ENCODE peak calls at places on chromosome 12, in nine cellular contexts. One of them, this sample, is unnamed.

GRCh38 chr12:75337905-75338304 is 3.4 kb downstream of the GLIPR1L1 start:
- DNase-seq in cardiac muscle cell: no peak
- DNase-seq in NB4: no peak
- DNase-seq in mesothelial cell of epicardium: no peak
- DNase-seq in thoracic aorta: no peak
- DNase-seq in HFFc6: no peak
- DNase-seq in endothelial cell: no peak
- DNase-seq in endodermal cell: no peak
- DNase-seq in nephron progenitor cell: no peak
- DNase-seq in this sample: no peak

GRCh38 chr12:76024942-76025600 is 6.5 kb downstream of the PHLDA1 start:
- DNase-seq in cardiac muscle cell: peak; percentile 81
- DNase-seq in NB4: peak; percentile 90
- DNase-seq in mesothelial cell of epicardium: no peak
- DNase-seq in thoracic aorta: no peak
- DNase-seq in HFFc6: peak; percentile 74
- DNase-seq in endothelial cell: no peak
- DNase-seq in endodermal cell: no peak
- DNase-seq in nephron progenitor cell: no peak
- DNase-seq in this sample: no peak

GRCh38 chr12:11460343-11461023 is 65.1 kb upstream of the PRB2 start:
- DNase-seq in cardiac muscle cell: no peak
- DNase-seq in NB4: no peak
- DNase-seq in mesothelial cell of epicardium: no peak
- DNase-seq in thoracic aorta: no peak
- DNase-seq in HFFc6: no peak
- DNase-seq in endothelial cell: no peak
- DNase-seq in endodermal cell: peak; percentile 52
- DNase-seq in nephron progenitor cell: no peak
- DNase-seq in this sample: no peak

GRCh38 chr12:92561543-92561899 is 141.3 kb upstream of the PLEKHG7 start:
- DNase-seq in cardiac muscle cell: peak; percentile 96
- DNase-seq in NB4: no peak
- DNase-seq in mesothelial cell of epicardium: no peak
- DNase-seq in thoracic aorta: peak; percentile 16
- DNase-seq in HFFc6: peak; percentile 69
- DNase-seq in endothelial cell: no peak
- DNase-seq in endodermal cell: no peak
- DNase-seq in nephron progenitor cell: no peak
- DNase-seq in this sample: no peak

GRCh38 chr12:122867701-122868461 is 28.0 kb downstream of the VPS37B start:
- DNase-seq in cardiac muscle cell: no peak
- DNase-seq in NB4: peak; percentile 54
- DNase-seq in mesothelial cell of epicardium: no peak
- DNase-seq in thoracic aorta: no peak
- DNase-seq in HFFc6: no peak
- DNase-seq in endothelial cell: peak; percentile 43
- DNase-seq in endodermal cell: peak; percentile 94
- DNase-seq in nephron progenitor cell: no peak
- DNase-seq in this sample: no peak

GRCh38 chr12:120720234-120720968 is 5.2 kb upstream of the ACADS start:
- DNase-seq in cardiac muscle cell: peak; percentile 88
- DNase-seq in NB4: peak; percentile 64
- DNase-seq in mesothelial cell of epicardium: no peak
- DNase-seq in thoracic aorta: no peak
- DNase-seq in HFFc6: peak; percentile 67
- DNase-seq in endothelial cell: no peak
- DNase-seq in endodermal cell: no peak
- DNase-seq in nephron progenitor cell: no peak
- DNase-seq in this sample: no peak

GRCh38 chr12:113781415-113782198 is 184.5 kb downstream of the RBM19 start:
- DNase-seq in cardiac muscle cell: peak; percentile 66
- DNase-seq in NB4: peak; percentile 63
- DNase-seq in mesothelial cell of epicardium: no peak
- DNase-seq in thoracic aorta: no peak
- DNase-seq in HFFc6: peak; percentile 63
- DNase-seq in endothelial cell: no peak
- DNase-seq in endodermal cell: no peak
- DNase-seq in nephron progenitor cell: no peak
- DNase-seq in this sample: no peak

GRCh38 chr12:107223816-107224215 is 130.5 kb upstream of the CRY1 start:
- DNase-seq in cardiac muscle cell: no peak
- DNase-seq in NB4: no peak
- DNase-seq in mesothelial cell of epicardium: no peak
- DNase-seq in thoracic aorta: no peak
- DNase-seq in HFFc6: no peak
- DNase-seq in endothelial cell: no peak
- DNase-seq in endodermal cell: no peak
- DNase-seq in nephron progenitor cell: no peak
- DNase-seq in this sample: no peak

GRCh38 chr12:24778486-24779304 is 170.2 kb downstream of the BCAT1 start:
- DNase-seq in cardiac muscle cell: peak; percentile 75
- DNase-seq in NB4: peak; percentile 69
- DNase-seq in mesothelial cell of epicardium: no peak
- DNase-seq in thoracic aorta: no peak
- DNase-seq in HFFc6: peak; percentile 17
- DNase-seq in endothelial cell: peak; percentile 6
- DNase-seq in endodermal cell: no peak
- DNase-seq in nephron progenitor cell: no peak
- DNase-seq in this sample: no peak
- TF ChIP-seq CTCF in cardiac muscle cell: peak; percentile 46
- TF ChIP-seq CTCF in NB4: peak; percentile 26
- TF ChIP-seq CTCF in mesothelial cell of epicardium: peak; percentile 57
- TF ChIP-seq CTCF in thoracic aorta: no peak
- TF ChIP-seq CTCF in HFFc6: peak; percentile 77
- TF ChIP-seq CTCF in endothelial cell: peak; percentile 44
- TF ChIP-seq CTCF in endodermal cell: peak; percentile 96
- TF ChIP-seq CTCF in nephron progenitor cell: peak; percentile 60
- TF ChIP-seq CTCF in this sample: no peak

DNA sequence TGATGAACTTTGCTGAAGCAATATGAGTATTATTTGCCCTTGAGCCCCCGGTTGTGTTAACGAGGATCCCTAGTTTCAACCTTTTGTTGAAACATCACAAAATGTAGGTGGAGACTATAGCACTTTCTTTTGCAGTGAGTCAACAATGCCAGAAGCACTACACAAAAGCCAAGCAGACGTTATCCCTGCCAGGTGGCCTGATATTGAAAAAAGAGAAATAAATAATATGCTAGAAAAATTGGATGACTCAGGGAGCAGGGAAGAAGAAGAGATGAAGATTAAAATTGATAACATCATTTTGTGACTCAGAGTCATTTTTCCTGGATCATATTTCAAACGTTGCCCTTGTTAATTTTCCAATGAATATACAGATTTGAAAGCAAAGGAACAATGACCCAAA is 58.2 kb downstream of the RERG start:
- DNase-seq in cardiac muscle cell: no peak
- DNase-seq in NB4: no peak
- DNase-seq in mesothelial cell of epicardium: no peak
- DNase-seq in thoracic aorta: no peak
- DNase-seq in HFFc6: no peak
- DNase-seq in endothelial cell: no peak
- DNase-seq in endodermal cell: no peak
- DNase-seq in nephron progenitor cell: no peak
- DNase-seq in this sample: no peak
- TF ChIP-seq CTCF in cardiac muscle cell: no peak
- TF ChIP-seq CTCF in NB4: no peak
- TF ChIP-seq CTCF in mesothelial cell of epicardium: no peak
- TF ChIP-seq CTCF in thoracic aorta: no peak
- TF ChIP-seq CTCF in HFFc6: no peak
- TF ChIP-seq CTCF in endothelial cell: no peak
- TF ChIP-seq CTCF in endodermal cell: no peak
- TF ChIP-seq CTCF in nephron progenitor cell: no peak
- TF ChIP-seq CTCF in this sample: no peak

DNA sequence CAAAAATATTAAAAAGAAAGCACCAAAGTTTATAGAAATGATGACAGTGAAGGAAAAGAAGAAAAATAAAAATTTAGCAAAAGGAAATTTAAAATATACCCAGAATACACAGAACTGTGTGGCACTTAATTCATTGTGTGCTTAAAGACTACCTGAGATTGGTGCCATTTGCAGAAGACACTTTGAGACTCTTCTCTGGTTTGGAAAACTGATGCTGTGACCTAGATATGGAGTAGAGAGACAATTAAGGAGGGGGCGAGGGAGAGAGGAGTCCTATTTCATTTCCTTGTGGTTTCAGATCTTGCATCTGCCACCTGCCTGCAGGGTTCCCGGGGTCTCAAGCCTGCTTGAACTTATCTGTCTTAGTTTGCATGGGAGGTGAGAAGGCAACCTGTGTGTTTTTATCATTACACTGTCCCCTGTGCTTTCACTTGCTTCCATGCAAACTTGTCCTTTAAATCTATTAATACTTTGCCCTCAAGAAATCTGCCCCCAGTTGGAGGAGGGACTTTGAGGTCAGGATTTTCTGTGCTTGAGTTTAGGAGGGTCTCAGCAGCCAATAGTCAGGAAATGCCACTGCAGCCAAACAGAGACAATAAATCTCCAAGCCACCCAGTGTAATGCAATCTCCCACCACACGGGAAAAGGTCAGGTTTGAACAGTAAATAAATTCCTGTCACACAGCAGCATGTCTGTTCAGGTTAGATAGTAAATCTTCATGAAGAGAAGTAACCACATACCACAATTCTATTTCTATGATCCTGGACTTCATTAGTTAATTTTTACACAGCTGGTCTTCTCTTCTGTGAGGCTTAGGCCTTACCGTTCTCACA is 119.4 kb downstream of the CAND1 start:
- DNase-seq in cardiac muscle cell: no peak
- DNase-seq in NB4: no peak
- DNase-seq in mesothelial cell of epicardium: no peak
- DNase-seq in thoracic aorta: no peak
- DNase-seq in HFFc6: no peak
- DNase-seq in endothelial cell: peak; percentile 16
- DNase-seq in endodermal cell: peak; percentile 83
- DNase-seq in nephron progenitor cell: peak; percentile 61
- DNase-seq in this sample: no peak
- TF ChIP-seq CTCF in cardiac muscle cell: peak; percentile 19
- TF ChIP-seq CTCF in NB4: no peak
- TF ChIP-seq CTCF in mesothelial cell of epicardium: peak; percentile 70
- TF ChIP-seq CTCF in thoracic aorta: peak; percentile 15
- TF ChIP-seq CTCF in HFFc6: peak; percentile 57
- TF ChIP-seq CTCF in endothelial cell: peak; percentile 72
- TF ChIP-seq CTCF in endodermal cell: peak; percentile 70
- TF ChIP-seq CTCF in nephron progenitor cell: peak; percentile 50
- TF ChIP-seq CTCF in this sample: no peak

GRCh38 chr12:48084066-48084465 is 21.8 kb downstream of the SENP1 start:
- DNase-seq in cardiac muscle cell: peak; percentile 53
- DNase-seq in NB4: no peak
- DNase-seq in mesothelial cell of epicardium: no peak
- DNase-seq in thoracic aorta: no peak
- DNase-seq in HFFc6: no peak
- DNase-seq in endothelial cell: no peak
- DNase-seq in endodermal cell: no peak
- DNase-seq in nephron progenitor cell: no peak
- DNase-seq in this sample: no peak
- TF ChIP-seq CTCF in cardiac muscle cell: peak; percentile 33
- TF ChIP-seq CTCF in NB4: no peak
- TF ChIP-seq CTCF in mesothelial cell of epicardium: no peak
- TF ChIP-seq CTCF in thoracic aorta: peak; percentile 35
- TF ChIP-seq CTCF in HFFc6: peak; percentile 54
- TF ChIP-seq CTCF in endothelial cell: no peak
- TF ChIP-seq CTCF in endodermal cell: peak; percentile 66
- TF ChIP-seq CTCF in nephron progenitor cell: no peak
- TF ChIP-seq CTCF in this sample: no peak

GRCh38 chr12:53299454-53300180 is at the start of gene MYG1:
- DNase-seq in cardiac muscle cell: peak; percentile 92
- DNase-seq in NB4: peak; percentile 95
- DNase-seq in mesothelial cell of epicardium: peak; percentile 61
- DNase-seq in thoracic aorta: peak; percentile 58
- DNase-seq in HFFc6: peak; percentile 79
- DNase-seq in endothelial cell: peak; percentile 90
- DNase-seq in endodermal cell: peak; percentile 98
- DNase-seq in nephron progenitor cell: peak; percentile 83
- DNase-seq in this sample: peak; percentile 36
- TF ChIP-seq CTCF in cardiac muscle cell: peak; percentile 30
- TF ChIP-seq CTCF in NB4: no peak
- TF ChIP-seq CTCF in mesothelial cell of epicardium: no peak
- TF ChIP-seq CTCF in thoracic aorta: peak; percentile 18
- TF ChIP-seq CTCF in HFFc6: no peak
- TF ChIP-seq CTCF in endothelial cell: no peak
- TF ChIP-seq CTCF in endodermal cell: peak; percentile 57
- TF ChIP-seq CTCF in nephron progenitor cell: no peak
- TF ChIP-seq CTCF in this sample: no peak

DNA sequence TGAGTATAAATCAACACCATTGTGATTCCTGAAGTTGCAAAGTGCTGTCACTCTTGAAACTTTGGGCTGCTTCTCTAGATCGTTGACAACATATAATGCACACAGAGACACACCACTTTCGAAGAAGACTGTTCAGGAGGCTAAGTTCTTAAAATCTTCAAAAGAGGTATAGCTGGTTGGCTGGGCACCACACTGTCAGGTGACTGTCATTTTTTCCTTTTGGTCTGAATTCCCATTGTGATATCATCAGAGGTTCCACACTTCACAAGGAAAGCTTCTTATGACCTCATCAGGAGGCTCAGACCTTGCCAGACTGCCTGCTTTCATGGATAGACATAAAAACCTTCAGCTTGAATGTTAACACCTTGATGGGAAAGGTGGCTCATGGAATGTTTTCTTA is at the start of the genes CAPZA3 and PLCZ1:
- DNase-seq in cardiac muscle cell: no peak
- DNase-seq in NB4: no peak
- DNase-seq in mesothelial cell of epicardium: no peak
- DNase-seq in thoracic aorta: no peak
- DNase-seq in HFFc6: no peak
- DNase-seq in endothelial cell: no peak
- DNase-seq in endodermal cell: no peak
- DNase-seq in nephron progenitor cell: no peak
- DNase-seq in this sample: no peak
- TF ChIP-seq CTCF in cardiac muscle cell: no peak
- TF ChIP-seq CTCF in NB4: no peak
- TF ChIP-seq CTCF in mesothelial cell of epicardium: no peak
- TF ChIP-seq CTCF in thoracic aorta: no peak
- TF ChIP-seq CTCF in HFFc6: no peak
- TF ChIP-seq CTCF in endothelial cell: no peak
- TF ChIP-seq CTCF in endodermal cell: no peak
- TF ChIP-seq CTCF in nephron progenitor cell: no peak
- TF ChIP-seq CTCF in this sample: no peak